ENCODE peak calls at places on chromosome 3, in ten cellular contexts. A is SK-N-SH, L is HFFc6, W is neural progenitor cell, B is choroid plexus epithelial cell, E is bronchial epithelial cell, Z is mucosa of descending colon, X is right lobe of liver, S is fibroblast of pulmonary artery, H is thoracic aorta. I is an unnamed sample.

GRCh38 chr3:12229144-12229871 is 59.6 kb upstream of the PPARG start:
- DNase-seq in A (no peak), L (no peak), W (no peak), B (no peak), E (peak), Z (no peak), X (no peak), S (no peak), H (no peak), I (no peak)

GRCh38 chr3:54888873-54889272 is 39.0 kb downstream of the LRTM1 start:
- DNase-seq in A (no peak), L (no peak), W (no peak), B (peak), E (peak), Z (no peak), X (no peak), S (peak), H (no peak), I (no peak)

GRCh38 chr3:69997486-69998307 is 1.8 kb upstream of the SAMMSON start:
- DNase-seq in A (peak), L (no peak), W (no peak), B (peak), E (no peak), Z (no peak), X (no peak), S (peak), H (no peak), I (no peak)

GRCh38 chr3:185688808-185689207 is 102.7 kb downstream of the SENP2 start:
- DNase-seq in A (peak), L (peak), W (no peak), B (peak), E (peak), Z (no peak), X (no peak), S (peak), H (no peak), I (no peak)

GRCh38 chr3:17047162-17047561 is 162.4 kb downstream of the PLCL2 start:
- DNase-seq in A (no peak), L (no peak), W (peak), B (no peak), E (no peak), Z (no peak), X (no peak), S (no peak), H (no peak), I (peak)

GRCh38 chr3:30751610-30752299 is 142.7 kb downstream of the GADL1 start:
- DNase-seq in A (peak), L (peak), W (peak), B (peak), E (peak), Z (peak), X (no peak), S (peak), H (no peak), I (peak)

GRCh38 chr3:97687734-97688133 is 76.8 kb upstream of the ARL6 start:
- DNase-seq in A (no peak), L (no peak), W (no peak), B (no peak), E (peak), Z (no peak), X (no peak), S (no peak), H (no peak), I (peak)

GRCh38 chr3:64321747-64322146 is 96.5 kb upstream of the PRICKLE2 start:
- DNase-seq in A (no peak), L (peak), W (no peak), B (peak), E (peak), Z (no peak), X (no peak), S (peak), H (no peak), I (peak)

GRCh38 chr3:126109860-126110235 is 25.9 kb upstream of the SLC41A3 start:
- DNase-seq in A (no peak), L (no peak), W (no peak), B (no peak), E (no peak), Z (no peak), X (peak), S (no peak), H (no peak), I (no peak)

GRCh38 chr3:20104167-20104661 is 64.0 kb downstream of the KAT2B start:
- DNase-seq in A (no peak), L (no peak), W (no peak), B (peak), E (no peak), Z (no peak), X (no peak), S (no peak), H (no peak), I (no peak)

GRCh38 chr3:94293793-94294195 is 230.9 kb downstream of the NSUN3 start:
- DNase-seq in A (no peak), L (no peak), W (peak), B (no peak), E (peak), Z (no peak), X (no peak), S (no peak), H (no peak), I (no peak)

GRCh38 chr3:62655319-62656063 is 219.7 kb downstream of the CADPS start:
- DNase-seq in A (no peak), L (no peak), W (no peak), B (no peak), E (no peak), Z (no peak), X (no peak), S (no peak), H (no peak), I (no peak)

GRCh38 chr3:115623414-115623868 is at the start of gene GAP43:
- DNase-seq in A (peak), L (peak), W (peak), B (peak), E (peak), Z (no peak), X (peak), S (peak), H (no peak), I (peak)

GRCh38 chr3:126567696-126568438 is 9.1 kb upstream of the C3orf22 start:
- DNase-seq in A (peak), L (no peak), W (peak), B (no peak), E (no peak), Z (no peak), X (peak), S (no peak), H (no peak), I (peak)

GRCh38 chr3:4571690-4572334 is 78.7 kb downstream of the ITPR1 start:
- DNase-seq in A (no peak), L (no peak), W (peak), B (peak), E (peak), Z (no peak), X (no peak), S (peak), H (no peak), I (peak)

GRCh38 chr3:71581981-71582611 is 1.4 kb downstream of the FOXP1 start:
- DNase-seq in A (peak), L (no peak), W (peak), B (peak), E (no peak), Z (no peak), X (peak), S (no peak), H (peak), I (peak)

GRCh38 chr3:169146866-169147245 is 516.7 kb downstream of the MECOM start:
- DNase-seq in A (no peak), L (no peak), W (peak), B (peak), E (peak), Z (no peak), X (no peak), S (no peak), H (no peak), I (no peak)

GRCh38 chr3:148631124-148631903 is 66.4 kb upstream of the AGTR1 start:
- DNase-seq in A (no peak), L (no peak), W (peak), B (peak), E (no peak), Z (no peak), X (no peak), S (peak), H (no peak), I (peak)

GRCh38 chr3:28347374-28348285 is 891 bp upstream of the ZCWPW2 start:
- DNase-seq in A (no peak), L (peak), W (peak), B (peak), E (peak), Z (no peak), X (no peak), S (peak), H (no peak), I (peak)

GRCh38 chr3:126618760-126619159 is 36.2 kb downstream of the TXNRD3 start:
- DNase-seq in A (no peak), L (no peak), W (no peak), B (no peak), E (no peak), Z (no peak), X (no peak), S (no peak), H (no peak), I (no peak)

GRCh38 chr3:70003119-70003518 is 3.6 kb downstream of the SAMMSON start:
- DNase-seq in A (no peak), L (no peak), W (no peak), B (no peak), E (no peak), Z (no peak), X (no peak), S (no peak), H (no peak), I (no peak)

GRCh38 chr3:147807773-147808172 is 398.6 kb downstream of the ZIC1 start:
- DNase-seq in A (no peak), L (no peak), W (no peak), B (no peak), E (no peak), Z (no peak), X (no peak), S (no peak), H (no peak), I (no peak)

GRCh38 chr3:122996038-122996580 is 31.5 kb downstream of the SEMA5B start:
- DNase-seq in A (no peak), L (no peak), W (no peak), B (no peak), E (no peak), Z (no peak), X (no peak), S (no peak), H (no peak), I (no peak)

GRCh38 chr3:189277711-189278110 is 105.9 kb downstream of the TPRG1 start:
- DNase-seq in A (no peak), L (no peak), W (no peak), B (peak), E (peak), Z (no peak), X (no peak), S (peak), H (no peak), I (no peak)

GRCh38 chr3:51705276-51706020 is 1.4 kb upstream of the GRM2 start:
- DNase-seq in A (no peak), L (no peak), W (no peak), B (no peak), E (no peak), Z (peak), X (no peak), S (no peak), H (no peak), I (no peak)

GRCh38 chr3:121871434-121871833 is 22.8 kb upstream of the SLC15A2 start:
- DNase-seq in A (no peak), L (no peak), W (no peak), B (no peak), E (no peak), Z (no peak), X (no peak), S (no peak), H (no peak), I (no peak)

GRCh38 chr3:193997228-193998192 is 138.4 kb upstream of the HES1 start:
- DNase-seq in A (no peak), L (no peak), W (no peak), B (no peak), E (no peak), Z (no peak), X (no peak), S (no peak), H (no peak), I (no peak)

GRCh38 chr3:69122398-69122797 is at the start of gene LMOD3:
- DNase-seq in A (no peak), L (no peak), W (no peak), B (no peak), E (no peak), Z (no peak), X (no peak), S (no peak), H (no peak), I (no peak)

GRCh38 chr3:149812165-149812605 is 830 bp upstream of the RNF13 start:
- DNase-seq in A (no peak), L (no peak), W (peak), B (no peak), E (no peak), Z (no peak), X (no peak), S (no peak), H (no peak), I (no peak)

GRCh38 chr3:42654331-42655201 is 1.1 kb downstream of the ZBTB47 start:
- DNase-seq in A (peak), L (peak), W (peak), B (peak), E (no peak), Z (peak), X (no peak), S (peak), H (no peak), I (peak)

GRCh38 chr3:130971208-130971607 is 55.4 kb downstream of the ASTE1 start:
- DNase-seq in A (no peak), L (peak), W (no peak), B (peak), E (peak), Z (no peak), X (no peak), S (no peak), H (no peak), I (no peak)

GRCh38 chr3:197183582-197183981 is 114.8 kb downstream of the DLG1 start:
- DNase-seq in A (no peak), L (no peak), W (peak), B (no peak), E (no peak), Z (no peak), X (no peak), S (no peak), H (no peak), I (peak)

GRCh38 chr3:112752092-112752512 is 94.6 kb downstream of the CD200R1L start:
- DNase-seq in A (no peak), L (no peak), W (no peak), B (no peak), E (no peak), Z (no peak), X (no peak), S (no peak), H (no peak), I (no peak)

GRCh38 chr3:177498037-177498857 is 301.0 kb upstream of the TBL1XR1 start:
- DNase-seq in A (no peak), L (no peak), W (no peak), B (peak), E (peak), Z (no peak), X (no peak), S (peak), H (no peak), I (no peak)

GRCh38 chr3:196251918-196252317 is 35.6 kb downstream of the SLC51A start:
- DNase-seq in A (no peak), L (no peak), W (no peak), B (no peak), E (no peak), Z (no peak), X (no peak), S (no peak), H (no peak), I (no peak)

GRCh38 chr3:4978259-4978965 is 825 bp upstream of the BHLHE40 start:
- DNase-seq in A (peak), L (peak), W (peak), B (peak), E (peak), Z (peak), X (peak), S (peak), H (peak), I (peak)

GRCh38 chr3:36765104-36765503 is 751 bp upstream of the DCLK3 start:
- DNase-seq in A (peak), L (no peak), W (no peak), B (no peak), E (no peak), Z (no peak), X (no peak), S (no peak), H (no peak), I (no peak)

GRCh38 chr3:36763111-36763849 is 1.1 kb downstream of the DCLK3 start:
- DNase-seq in A (no peak), L (no peak), W (no peak), B (no peak), E (peak), Z (no peak), X (no peak), S (no peak), H (no peak), I (peak)

GRCh38 chr3:36764704-36765038 is 318 bp upstream of the DCLK3 start:
- DNase-seq in A (no peak), L (no peak), W (no peak), B (no peak), E (no peak), Z (no peak), X (no peak), S (no peak), H (no peak), I (no peak)

GRCh38 chr3:36769926-36770325 is 5.6 kb upstream of the DCLK3 start:
- DNase-seq in A (no peak), L (no peak), W (peak), B (no peak), E (no peak), Z (no peak), X (no peak), S (no peak), H (no peak), I (no peak)

DNA sequence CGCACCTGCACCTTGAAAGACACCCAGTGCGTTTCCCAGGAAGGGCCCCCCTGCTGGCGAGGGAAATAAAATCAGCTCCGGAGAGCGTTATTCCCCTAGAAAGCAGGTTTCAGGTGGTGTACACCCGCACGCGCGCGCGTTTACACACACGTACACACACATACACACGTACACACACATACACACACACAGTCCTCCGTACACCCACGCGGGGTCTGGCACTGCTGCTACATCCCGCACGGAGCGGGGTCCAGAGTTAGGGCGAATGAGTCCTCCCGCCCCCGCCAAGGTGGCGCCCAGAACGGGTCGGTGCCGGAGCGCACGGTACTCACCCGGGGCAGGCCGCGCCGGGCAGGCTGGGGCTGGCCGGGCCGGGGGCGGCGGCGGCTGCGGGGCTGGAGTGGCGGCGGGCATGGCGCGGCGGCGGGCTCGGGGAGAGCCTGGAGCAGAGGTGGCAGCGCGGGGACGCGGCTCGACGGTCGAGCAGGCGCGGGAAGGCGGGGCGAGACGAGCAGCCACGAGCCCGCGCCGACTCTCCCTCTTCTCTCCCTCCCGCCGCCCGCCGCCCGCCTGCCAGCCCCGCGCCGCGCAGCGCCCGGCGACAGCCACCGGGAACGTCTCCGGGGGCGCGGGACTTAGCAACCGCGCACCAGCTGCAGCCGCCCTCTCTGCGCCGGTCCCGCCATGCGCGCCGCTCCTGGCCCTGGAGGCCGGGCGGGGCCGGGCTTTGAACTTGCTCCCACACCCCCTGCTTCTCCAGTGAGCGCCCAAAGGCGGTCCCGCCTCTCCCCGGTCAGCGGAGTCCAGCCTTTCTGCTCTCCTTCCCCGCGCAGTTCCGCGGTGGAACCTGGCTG is at the start of gene DCLK3:
- DNase-seq in A (peak), L (no peak), W (peak), B (no peak), E (no peak), Z (no peak), X (no peak), S (no peak), H (no peak), I (peak)
- TF ChIP-seq CTCF in A (no peak), L (no peak), W (peak), B (no peak), E (no peak), Z (no peak), X (no peak), S (no peak), H (no peak), I (peak)

GRCh38 chr3:133578548-133579191 is 5.2 kb downstream of the CDV3 start:
- DNase-seq in A (peak), L (peak), W (peak), B (peak), E (peak), Z (no peak), X (no peak), S (peak), H (no peak), I (peak)
- TF ChIP-seq CTCF in A (peak), L (peak), W (peak), B (peak), E (peak), Z (peak), X (peak), S (peak), H (peak), I (peak)

DNA sequence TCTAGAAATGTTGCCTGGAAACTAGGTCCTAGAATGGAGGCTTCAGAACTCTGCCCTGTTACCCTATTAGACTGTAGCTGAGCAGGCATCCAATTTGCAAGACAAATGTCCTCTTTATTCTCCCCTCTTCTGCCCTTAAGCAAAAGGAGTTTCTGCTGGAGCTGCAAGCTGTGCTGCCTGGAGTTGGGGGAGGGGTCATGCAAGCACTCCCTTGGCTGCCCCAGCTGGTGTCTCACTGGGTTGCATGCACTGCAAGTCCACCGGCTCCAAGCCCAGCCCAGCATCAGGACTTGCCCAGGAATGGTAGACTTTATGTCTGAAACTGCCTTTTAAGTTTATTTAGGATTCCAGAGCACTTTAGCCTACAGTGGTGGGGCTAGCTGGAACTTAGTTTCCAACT is 15.7 kb upstream of the RBP2 start:
- DNase-seq in A (no peak), L (no peak), W (peak), B (peak), E (no peak), Z (no peak), X (no peak), S (no peak), H (no peak), I (peak)
- TF ChIP-seq CTCF in A (no peak), L (no peak), W (no peak), B (no peak), E (no peak), Z (no peak), X (no peak), S (no peak), H (no peak), I (peak)

GRCh38 chr3:140555666-140556065 is 122.2 kb upstream of the TRIM42 start:
- DNase-seq in A (no peak), L (no peak), W (no peak), B (no peak), E (no peak), Z (no peak), X (no peak), S (no peak), H (no peak), I (no peak)

GRCh38 chr3:140557476-140557875 is 120.4 kb upstream of the TRIM42 start:
- DNase-seq in A (no peak), L (no peak), W (no peak), B (no peak), E (no peak), Z (no peak), X (no peak), S (no peak), H (no peak), I (no peak)

GRCh38 chr3:140553591-140553990 is 124.3 kb upstream of the TRIM42 start:
- DNase-seq in A (no peak), L (no peak), W (no peak), B (no peak), E (no peak), Z (no peak), X (no peak), S (no peak), H (no peak), I (peak)

GRCh38 chr3:140552403-140552802 is 125.5 kb upstream of the TRIM42 start:
- DNase-seq in A (no peak), L (no peak), W (peak), B (no peak), E (no peak), Z (no peak), X (no peak), S (no peak), H (no peak), I (peak)

DNA sequence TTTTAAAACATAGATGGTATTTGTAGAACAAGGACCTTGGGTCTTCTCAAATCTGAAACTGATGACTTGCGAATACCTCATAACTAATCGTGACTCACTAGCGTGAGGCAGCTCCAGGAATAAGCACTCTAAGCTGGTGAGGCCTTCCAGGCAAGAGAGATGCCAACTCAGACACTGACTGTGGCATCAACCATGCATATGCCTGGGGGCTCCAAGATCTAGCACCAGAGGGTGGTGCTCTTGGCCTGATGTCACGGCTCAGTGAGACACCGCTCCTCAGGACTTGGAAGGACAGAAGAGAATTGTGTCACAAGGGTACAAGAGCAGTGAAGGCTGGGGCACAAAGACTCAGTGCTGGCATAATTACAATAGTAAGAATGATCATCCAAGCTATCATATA is 125.0 kb upstream of the TRIM42 start:
- DNase-seq in A (no peak), L (no peak), W (no peak), B (peak), E (peak), Z (no peak), X (no peak), S (no peak), H (no peak), I (peak)
- TF ChIP-seq CTCF in A (no peak), L (no peak), W (no peak), B (peak), E (no peak), Z (no peak), X (no peak), S (no peak), H (no peak), I (peak)